ENCODE peak calls at places on chromosomes 5 and 9, in nine cellular contexts. V is astrocyte of the spinal cord, W is tibial artery, P is WTC11, M is body of pancreas, K is fibroblast of the aortic adventitia, Q is stomach, X is epithelial cell of esophagus, J is progenitor cell of endocrine pancreas. B is an unnamed sample.

GRCh38 chr5:80191991-80192398 is 63.9 kb downstream of the SERINC5 start:
- DNase-seq in V (no peak), W (no peak), P (peak; percentile 38), M (no peak), K (no peak), Q (no peak), X (no peak), J (no peak), B (no peak)

GRCh38 chr9:127491516-127491915 is 40.2 kb downstream of the LRSAM1 start:
- DNase-seq in V (no peak), W (no peak), P (no peak), M (no peak), K (no peak), Q (no peak), X (no peak), J (no peak), B (no peak)

GRCh38 chr9:27447036-27447700 is 76.9 kb upstream of the IFNK start:
- DNase-seq in V (no peak), W (no peak), P (no peak), M (no peak), K (no peak), Q (no peak), X (peak; percentile 24), J (no peak), B (no peak)

GRCh38 chr9:105127863-105128220 is 116.6 kb upstream of the SLC44A1 start:
- DNase-seq in V (peak; percentile 49), W (no peak), P (no peak), M (no peak), K (no peak), Q (no peak), X (peak; percentile 63), J (no peak), B (peak; percentile 22)

GRCh38 chr5:92836861-92837755 is 743.9 kb downstream of the NR2F1-AS1 start:
- DNase-seq in V (peak; percentile 63), W (no peak), P (no peak), M (no peak), K (peak; percentile 36), Q (no peak), X (no peak), J (no peak), B (peak; percentile 11)

GRCh38 chr5:92908952-92909351 is 672.1 kb downstream of the NR2F1-AS1 start:
- DNase-seq in V (no peak), W (no peak), P (no peak), M (no peak), K (peak; percentile 2), Q (no peak), X (no peak), J (no peak), B (no peak)

GRCh38 chr5:126043684-126044083 is 379.5 kb upstream of the GRAMD2B start:
- DNase-seq in V (peak; percentile 32), W (no peak), P (no peak), M (peak; percentile 10), K (no peak), Q (no peak), X (no peak), J (no peak), B (no peak)

GRCh38 chr5:40834391-40834848 is 602 bp downstream of the RPL37 start:
- DNase-seq in V (peak; percentile 35), W (no peak), P (no peak), M (peak; percentile 32), K (peak; percentile 48), Q (peak; percentile 39), X (peak; percentile 29), J (no peak), B (no peak)

GRCh38 chr5:54836959-54837534 is 148.3 kb downstream of the ESM1 start:
- DNase-seq in V (no peak), W (no peak), P (no peak), M (no peak), K (peak; percentile 62), Q (no peak), X (no peak), J (no peak), B (peak; percentile 32)

GRCh38 chr9:134325096-134325812 is 1.0 kb upstream of the RXRA start:
- DNase-seq in V (peak; percentile 65), W (no peak), P (peak; percentile 47), M (peak; percentile 57), K (peak; percentile 58), Q (peak; percentile 68), X (peak; percentile 73), J (peak; percentile 37), B (peak; percentile 61)

GRCh38 chr5:51376504-51376903 is 6.7 kb upstream of the ISL1 start:
- DNase-seq in V (no peak), W (no peak), P (no peak), M (no peak), K (no peak), Q (no peak), X (no peak), J (no peak), B (no peak)

GRCh38 chr9:116144038-116144437 is 9.6 kb upstream of the PAPPA start:
- DNase-seq in V (peak; percentile 55), W (no peak), P (no peak), M (no peak), K (peak; percentile 79), Q (no peak), X (peak; percentile 77), J (no peak), B (peak; percentile 49)
- TF ChIP-seq CTCF in V (no peak), W (no peak), P (no peak), M (no peak), K (no peak), Q (no peak), X (no peak), J (no peak), B (no peak)

GRCh38 chr9:95025213-95026170 is 292.0 kb downstream of the FANCC start:
- DNase-seq in V (peak; percentile 92), W (peak; percentile 79), P (no peak), M (peak; percentile 96), K (peak; percentile 85), Q (peak; percentile 72), X (no peak), J (no peak), B (no peak)
- TF ChIP-seq CTCF in V (peak; percentile 51), W (peak; percentile 50), P (no peak), M (no peak), K (peak; percentile 66), Q (peak; percentile 13), X (peak; percentile 16), J (peak; percentile 38), B (no peak)

DNA sequence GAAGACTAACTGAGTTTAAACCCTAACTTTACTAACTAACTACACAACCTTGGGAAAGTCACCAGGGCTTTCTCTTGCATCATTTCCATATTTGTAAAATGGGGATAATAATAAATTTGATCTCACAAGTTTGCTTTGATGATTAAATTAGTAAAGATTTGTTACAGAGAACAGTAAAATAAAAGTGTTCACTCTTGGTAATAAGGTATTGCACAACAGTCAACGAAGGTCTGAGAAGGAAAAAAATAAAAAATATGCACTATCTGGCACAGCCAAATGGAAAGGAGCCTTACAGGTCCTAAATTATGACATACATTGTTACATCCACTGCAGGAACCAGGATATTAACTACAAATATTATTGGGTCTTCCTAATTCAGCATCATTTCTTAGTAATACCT is 160.0 kb upstream of the TMEM161B start:
- DNase-seq in V (no peak), W (no peak), P (no peak), M (no peak), K (no peak), Q (no peak), X (no peak), J (no peak), B (no peak)
- TF ChIP-seq CTCF in V (no peak), W (no peak), P (no peak), M (no peak), K (no peak), Q (no peak), X (no peak), J (no peak), B (no peak)

DNA sequence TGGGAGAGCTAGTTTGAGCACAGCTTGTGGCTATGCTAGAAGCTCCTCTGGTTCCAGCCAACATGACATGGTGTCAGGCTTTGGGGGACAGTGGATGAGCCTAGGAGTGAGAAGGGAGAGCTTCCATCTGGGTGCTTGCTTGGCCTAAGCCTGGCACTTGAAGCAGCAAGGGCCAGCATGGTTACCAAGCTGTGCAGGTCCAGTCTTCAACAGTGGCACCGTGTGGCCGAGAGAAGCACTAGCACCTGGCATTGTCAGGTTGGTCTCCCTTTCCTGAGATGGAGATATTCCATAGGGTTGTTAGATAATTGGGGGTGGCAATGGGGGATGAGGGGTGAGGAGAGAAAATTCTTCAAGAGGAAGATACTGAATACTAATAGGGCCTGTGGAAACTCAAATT is 261.9 kb downstream of the PBX3 start:
- DNase-seq in V (no peak), W (no peak), P (no peak), M (no peak), K (no peak), Q (no peak), X (no peak), J (no peak), B (no peak)
- TF ChIP-seq CTCF in V (peak; percentile 35), W (no peak), P (peak; percentile 16), M (no peak), K (peak; percentile 33), Q (no peak), X (peak; percentile 35), J (no peak), B (no peak)

DNA sequence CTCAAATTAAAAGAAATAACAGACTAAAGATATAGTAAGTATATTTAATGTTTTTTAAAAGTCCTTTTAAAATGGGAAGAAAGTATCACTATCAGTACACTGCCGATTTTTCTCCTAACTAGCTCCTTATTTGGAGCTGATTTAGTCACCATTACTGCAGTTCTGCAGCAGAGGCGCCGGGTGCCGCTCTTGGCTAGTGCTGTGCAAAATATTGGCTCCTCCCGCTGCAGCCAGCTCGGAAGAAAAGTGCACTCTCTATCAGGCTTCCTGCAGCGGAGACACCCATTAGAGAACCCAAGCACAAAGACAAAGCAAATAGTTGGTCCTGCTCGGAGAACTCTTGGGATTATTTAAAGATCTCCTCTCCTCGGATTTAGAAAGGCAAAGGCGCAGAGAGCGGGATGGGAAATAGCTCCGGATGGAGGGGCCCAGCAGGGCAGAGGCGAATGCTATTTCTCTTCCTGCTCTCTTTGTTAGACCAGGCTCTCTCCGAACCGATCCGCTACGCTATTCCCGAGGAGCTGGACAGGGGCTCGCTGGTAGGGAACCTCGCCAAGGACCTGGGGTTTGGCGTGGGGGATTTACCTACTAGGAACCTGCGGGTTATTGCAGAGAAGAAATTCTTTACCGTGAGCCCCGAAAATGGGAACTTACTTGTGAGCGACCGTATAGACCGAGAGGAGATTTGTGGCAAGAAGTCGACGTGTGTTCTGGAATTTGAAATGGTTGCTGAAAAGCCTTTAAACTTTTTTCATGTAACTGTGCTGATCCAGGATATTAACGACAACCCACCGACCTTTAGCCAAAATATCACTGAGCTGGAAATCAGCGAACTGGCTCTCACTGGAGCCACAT is at the start of gene PCDHGB3:
- DNase-seq in V (peak; percentile 68), W (peak; percentile 37), P (peak; percentile 56), M (peak; percentile 31), K (peak; percentile 76), Q (no peak), X (peak; percentile 34), J (no peak), B (peak; percentile 33)
- TF ChIP-seq CTCF in V (peak; percentile 57), W (peak; percentile 28), P (no peak), M (no peak), K (peak; percentile 64), Q (no peak), X (peak; percentile 47), J (no peak), B (peak; percentile 24)

B was measured in MCF 10A.